ENCODE peak calls at places on chromosomes 2 and 18, in ten cellular contexts. Q is GM23248, D is suprapubic skin, X is adrenal gland, U is A549, C is lower lobe of right lung, I is mammary epithelial cell, Y is esophagus muscularis mucosa, N is IMR-90, H is SJSA1. M is an unnamed sample. For H3K9me3, the result is how much of the 10 kb centered on the place peaks cover.

GRCh38 chr2:135095591-135095990 is 43.5 kb downstream of the RAB3GAP1 start:
- DNase-seq in Q (no peak), D (no peak), X (no peak), U (no peak), C (no peak), I (peak), Y (no peak), N (peak), H (no peak), M (no peak)

GRCh38 chr18:68725341-68725740 is 10.4 kb upstream of the TMX3 start:
- DNase-seq in Q (peak), D (no peak), X (no peak), U (no peak), C (no peak), I (peak), Y (no peak), N (peak), H (no peak), M (no peak)

GRCh38 chr2:174765576-174765975 is 1.3 kb upstream of the CHRNA1 start:
- DNase-seq in Q (no peak), D (no peak), X (no peak), U (no peak), C (no peak), I (no peak), Y (no peak), N (no peak), H (no peak), M (no peak)

GRCh38 chr2:129178356-129178755 is 801.1 kb upstream of the RAB6C start:
- DNase-seq in Q (peak), D (no peak), X (peak), U (no peak), C (no peak), I (peak), Y (peak), N (no peak), H (no peak), M (no peak)

GRCh38 chr2:168247341-168248305 is at the start of gene STK39:
- DNase-seq in Q (peak), D (peak), X (peak), U (peak), C (peak), I (peak), Y (peak), N (peak), H (peak), M (peak)

GRCh38 chr2:237540823-237541222 is 25.6 kb upstream of the PRLH start:
- DNase-seq in Q (peak), D (no peak), X (peak), U (peak), C (no peak), I (peak), Y (no peak), N (peak), H (no peak), M (no peak)

GRCh38 chr18:65811307-65811706 is 60.5 kb downstream of the CDH7 start:
- DNase-seq in Q (no peak), D (no peak), X (no peak), U (no peak), C (no peak), I (no peak), Y (no peak), N (no peak), H (no peak), M (no peak)

GRCh38 chr2:226888378-226888915 is 52.6 kb downstream of the RHBDD1 start:
- DNase-seq in Q (peak), D (no peak), X (no peak), U (no peak), C (no peak), I (peak), Y (no peak), N (no peak), H (peak), M (no peak)

GRCh38 chr2:161972866-161973265 is 101.1 kb downstream of the DPP4 start:
- DNase-seq in Q (no peak), D (no peak), X (no peak), U (no peak), C (no peak), I (no peak), Y (no peak), N (no peak), H (no peak), M (no peak)

GRCh38 chr18:70333757-70334156 is 44.9 kb downstream of the SOCS6 start:
- DNase-seq in Q (peak), D (no peak), X (peak), U (peak), C (no peak), I (peak), Y (no peak), N (peak), H (peak), M (no peak)

GRCh38 chr18:75168654-75169053 is 40.3 kb downstream of the PTGR3 start:
- DNase-seq in Q (peak), D (no peak), X (no peak), U (no peak), C (no peak), I (no peak), Y (peak), N (no peak), H (no peak), M (no peak)

GRCh38 chr2:6181525-6182270 is 489.5 kb downstream of the SOX11 start:
- DNase-seq in Q (peak), D (no peak), X (peak), U (peak), C (no peak), I (no peak), Y (no peak), N (peak), H (peak), M (no peak)

GRCh38 chr2:143847257-143847656 is 672.7 kb downstream of the ZEB2 start:
- DNase-seq in Q (no peak), D (no peak), X (no peak), U (no peak), C (no peak), I (no peak), Y (no peak), N (no peak), H (no peak), M (no peak)

GRCh38 chr2:133262888-133263287 is 305.4 kb downstream of the NCKAP5 start:
- DNase-seq in Q (peak), D (no peak), X (no peak), U (peak), C (no peak), I (peak), Y (no peak), N (no peak), H (no peak), M (no peak)

GRCh38 chr2:3289164-3289515 is 88.5 kb downstream of the EIPR1 start:
- DNase-seq in Q (no peak), D (no peak), X (no peak), U (no peak), C (no peak), I (no peak), Y (no peak), N (no peak), H (no peak), M (no peak)

GRCh38 chr2:73290049-73290839 is 3.1 kb downstream of the EGR4 start:
- DNase-seq in Q (peak), D (no peak), X (peak), U (peak), C (no peak), I (peak), Y (no peak), N (peak), H (no peak), M (no peak)

GRCh38 chr2:112765251-112765650 is 842 bp upstream of the CKAP2L start:
- DNase-seq in Q (peak), D (no peak), X (no peak), U (no peak), C (no peak), I (no peak), Y (no peak), N (no peak), H (no peak), M (no peak)

GRCh38 chr2:239469101-239469960 is 68.5 kb upstream of the HDAC4 start:
- DNase-seq in Q (no peak), D (peak), X (peak), U (no peak), C (no peak), I (no peak), Y (no peak), N (no peak), H (no peak), M (no peak)

GRCh38 chr18:76568726-76569125 is 73.7 kb upstream of the ZNF516 start:
- DNase-seq in Q (no peak), D (no peak), X (no peak), U (no peak), C (no peak), I (peak), Y (no peak), N (no peak), H (no peak), M (no peak)

GRCh38 chr2:58895849-58896248 is 654.7 kb upstream of the FANCL start:
- DNase-seq in Q (peak), D (no peak), X (no peak), U (no peak), C (no peak), I (no peak), Y (no peak), N (no peak), H (no peak), M (no peak)

GRCh38 chr2:207163815-207164747 is 1.7 kb downstream of the KLF7 start:
- DNase-seq in Q (peak), D (peak), X (peak), U (peak), C (peak), I (peak), Y (peak), N (peak), H (peak), M (no peak)

GRCh38 chr18:80223581-80224148 is 23.6 kb downstream of the PARD6G start:
- DNase-seq in Q (no peak), D (no peak), X (no peak), U (no peak), C (no peak), I (peak), Y (peak), N (no peak), H (no peak), M (no peak)

GRCh38 chr2:229104863-229105468 is 166.1 kb downstream of the PID1 start:
- DNase-seq in Q (no peak), D (no peak), X (no peak), U (no peak), C (no peak), I (no peak), Y (no peak), N (no peak), H (no peak), M (no peak)

GRCh38 chr2:25481381-25482310 is 139.9 kb upstream of the DNMT3A start:
- DNase-seq in Q (peak), D (no peak), X (no peak), U (no peak), C (no peak), I (peak), Y (no peak), N (peak), H (peak), M (no peak)

GRCh38 chr18:22113144-22113813 is 56.1 kb upstream of the GATA6 start:
- DNase-seq in Q (no peak), D (no peak), X (peak), U (no peak), C (no peak), I (no peak), Y (no peak), N (no peak), H (no peak), M (no peak)

GRCh38 chr2:102147935-102148334 is 5.4 kb downstream of the IL1R1 start:
- DNase-seq in Q (peak), D (no peak), X (no peak), U (no peak), C (no peak), I (peak), Y (no peak), N (peak), H (no peak), M (no peak)
- H3K27ac ChIP-seq in Q (peak), D (no peak), X (peak), U (no peak), C (no peak), I (no peak), Y (no peak), N (no peak), H (no peak), M (no peak)

DNA sequence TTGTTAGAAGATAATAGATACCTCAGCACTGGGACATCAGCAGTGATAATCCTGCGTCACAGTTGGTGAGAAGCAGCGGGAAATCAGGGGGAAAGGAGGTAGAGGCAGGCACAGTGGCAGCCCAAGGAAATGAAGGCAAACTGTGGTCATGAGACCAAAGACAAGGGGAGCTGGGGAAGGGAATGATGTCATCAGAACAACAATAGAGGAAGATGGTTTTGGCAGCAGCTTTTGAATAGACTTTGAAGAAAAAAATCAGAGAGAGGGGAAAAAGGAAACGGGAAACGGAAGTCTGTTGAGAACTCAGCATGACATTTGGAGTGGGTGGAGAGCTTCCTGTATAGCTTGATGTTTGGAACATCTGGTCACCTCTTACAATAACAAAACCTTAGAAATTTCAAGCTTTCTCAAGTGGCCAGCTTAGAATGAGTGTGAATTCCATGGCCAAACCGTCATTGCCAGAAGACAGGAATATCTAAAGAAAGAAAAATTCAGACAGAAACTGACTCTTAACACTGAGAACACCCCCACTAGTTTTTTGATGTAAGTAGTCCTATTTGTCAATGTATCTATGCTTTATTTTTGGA is 18.4 kb upstream of the YES1 start:
- DNase-seq in Q (peak), D (no peak), X (peak), U (no peak), C (no peak), I (peak), Y (no peak), N (peak), H (peak), M (peak)
- H3K4me3 ChIP-seq in Q (peak), D (no peak), X (no peak), U (no peak), C (no peak), I (no peak), Y (no peak), N (no peak), H (no peak), M (no peak)

DNA sequence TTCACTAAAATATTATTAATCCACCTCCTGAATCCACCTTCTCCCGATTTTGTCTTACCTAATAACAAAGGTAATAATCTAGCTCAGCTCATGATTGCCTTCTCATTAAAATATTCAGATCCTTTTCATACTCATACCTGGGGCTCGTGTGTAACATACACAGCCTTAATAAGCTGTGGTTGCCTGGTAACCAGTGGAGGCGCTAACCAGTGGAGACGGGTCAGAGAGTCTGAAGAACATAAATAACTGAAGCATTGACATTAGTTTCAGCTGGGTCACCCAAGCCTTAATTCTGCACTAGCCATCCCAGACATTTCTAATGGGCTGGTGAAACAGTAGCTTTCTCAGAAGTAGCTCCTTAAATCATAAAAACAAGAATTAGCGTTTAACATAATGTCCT is 14.8 kb upstream of the DTNA start:
- DNase-seq in Q (no peak), D (no peak), X (no peak), U (no peak), C (no peak), I (peak), Y (no peak), N (no peak), H (no peak), M (no peak)
- H3K9me3 ChIP-seq in Q (under half), D (under half), X (under half), U (under half), C (under half), I (under half), Y (under half), N (under half), H (under half), M (under half)

DNA sequence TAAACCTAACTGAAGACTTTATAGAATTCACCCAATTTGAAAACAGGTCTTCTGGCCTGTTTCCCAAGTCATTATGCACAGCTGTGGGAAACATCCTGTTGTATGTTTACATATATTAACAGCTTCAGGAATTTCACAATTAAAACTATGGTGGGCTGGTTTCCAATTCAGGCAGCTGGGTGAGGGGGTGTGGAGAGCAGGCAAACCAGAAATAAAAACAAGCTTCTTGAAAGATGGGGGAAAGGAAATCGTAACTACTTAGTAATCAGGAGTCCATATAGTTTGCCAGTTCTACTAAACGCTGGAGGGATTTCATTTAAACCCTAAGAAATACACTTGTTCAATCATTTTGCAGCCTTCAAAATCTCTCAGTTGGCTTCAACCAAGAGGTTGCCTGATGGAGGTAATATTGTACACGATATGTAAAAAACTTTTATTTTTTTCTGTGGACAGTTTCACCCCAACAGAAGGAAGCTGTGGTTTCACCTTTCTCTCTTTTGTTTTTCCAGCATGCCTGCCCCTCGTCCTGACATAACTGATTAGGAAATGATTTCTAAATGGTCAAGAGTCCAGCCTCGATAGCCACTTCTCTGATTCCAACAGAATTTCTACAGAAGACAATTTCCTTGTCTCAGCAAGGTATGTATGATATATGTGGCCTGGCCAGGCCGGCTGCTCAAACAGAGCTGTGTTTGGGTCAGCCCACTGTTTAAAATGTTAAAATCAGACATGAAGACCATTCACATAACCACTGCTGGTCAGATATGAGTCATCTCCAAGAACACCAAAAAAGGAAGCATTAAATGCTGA is 22.6 kb downstream of the ATP8B1 start:
- DNase-seq in Q (peak), D (no peak), X (no peak), U (peak), C (no peak), I (peak), Y (no peak), N (peak), H (peak), M (no peak)
- H3K27ac ChIP-seq in Q (peak), D (peak), X (peak), U (peak), C (peak), I (peak), Y (peak), N (peak), H (peak), M (no peak)

DNA sequence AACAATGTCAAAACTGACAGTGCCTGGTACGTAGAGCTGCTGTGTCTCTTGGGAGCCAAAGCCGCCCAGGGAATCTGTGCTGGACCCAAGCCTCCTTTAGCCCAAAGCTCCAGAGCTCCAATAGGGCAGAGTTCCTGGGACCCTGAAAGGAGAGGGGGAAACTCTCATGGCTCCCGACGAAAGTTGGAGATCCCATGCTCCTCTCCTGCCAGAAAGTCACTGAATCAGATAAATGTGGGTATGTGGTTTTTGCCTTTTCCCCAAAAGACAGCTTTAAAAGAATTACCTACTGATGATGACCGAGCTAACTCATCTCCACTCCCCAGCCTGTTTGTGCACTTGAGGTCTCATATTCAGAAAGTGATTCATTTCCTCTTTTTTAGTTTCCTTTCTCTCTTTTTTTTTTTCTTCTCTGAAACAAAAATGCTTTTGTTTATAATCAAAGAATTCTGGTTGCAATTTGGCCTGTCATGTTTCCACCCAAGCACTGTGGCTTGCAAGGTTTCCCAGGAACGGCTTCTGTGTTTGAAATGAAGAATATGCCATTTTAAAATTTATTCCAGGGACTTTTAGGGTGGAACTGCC is 14.1 kb upstream of the PMAIP1 start:
- DNase-seq in Q (peak), D (no peak), X (no peak), U (no peak), C (no peak), I (peak), Y (no peak), N (peak), H (peak), M (peak)
- H3K4me3 ChIP-seq in Q (peak), D (no peak), X (no peak), U (no peak), C (no peak), I (peak), Y (no peak), N (no peak), H (peak), M (no peak)

GRCh38 chr18:14920976-14921375 is 173.0 kb downstream of the ANKRD30B start:
- DNase-seq in Q (no peak), D (peak), X (no peak), U (no peak), C (no peak), I (no peak), Y (peak), N (no peak), H (no peak), M (no peak)

GRCh38 chr18:14922031-14922430 is 174.1 kb downstream of the ANKRD30B start:
- DNase-seq in Q (no peak), D (peak), X (no peak), U (no peak), C (no peak), I (no peak), Y (peak), N (no peak), H (no peak), M (no peak)

GRCh38 chr18:14922965-14923565 is 175.1 kb downstream of the ANKRD30B start:
- DNase-seq in Q (no peak), D (peak), X (no peak), U (no peak), C (no peak), I (no peak), Y (no peak), N (no peak), H (no peak), M (no peak)

GRCh38 chr18:14919666-14920065 is 171.7 kb downstream of the ANKRD30B start:
- DNase-seq in Q (no peak), D (peak), X (no peak), U (no peak), C (no peak), I (no peak), Y (peak), N (no peak), H (no peak), M (no peak)

GRCh38 chr18:14921547-14921946 is 173.6 kb downstream of the ANKRD30B start:
- DNase-seq in Q (no peak), D (no peak), X (no peak), U (no peak), C (no peak), I (no peak), Y (no peak), N (no peak), H (no peak), M (no peak)
- H3K9me3 ChIP-seq in Q (under half), D (under half), X (under half), U (under half), C (under half), I (under half), Y (under half), N (under half), H (under half), M (under half)

GRCh38 chr2:121550669-121551068 is 20.0 kb downstream of the RNU4ATAC start:
- DNase-seq in Q (no peak), D (no peak), X (no peak), U (no peak), C (no peak), I (no peak), Y (no peak), N (no peak), H (no peak), M (no peak)

GRCh38 chr2:121558329-121558728 is 27.6 kb downstream of the RNU4ATAC start:
- DNase-seq in Q (no peak), D (no peak), X (no peak), U (no peak), C (no peak), I (no peak), Y (no peak), N (no peak), H (no peak), M (no peak)

GRCh38 chr2:121554998-121555397 is 24.3 kb downstream of the RNU4ATAC start:
- DNase-seq in Q (no peak), D (no peak), X (no peak), U (no peak), C (no peak), I (no peak), Y (no peak), N (no peak), H (no peak), M (no peak)
- H3K27ac ChIP-seq in Q (no peak), D (no peak), X (no peak), U (no peak), C (no peak), I (no peak), Y (no peak), N (no peak), H (no peak), M (no peak)

M was measured in effector memory CD4-positive, alpha-beta T cell.